ENCODE peak calls at places on chromosomes 7 and 10, in five cellular contexts. Y, D, N, P and W are unnamed samples.

GRCh38 chr10:93746844-93747284 is 10.9 kb upstream of the LGI1 start:
- DNase-seq in P (peak; percentile 75), D (no peak), Y (peak; percentile 70), N (peak; percentile 93), W (peak; percentile 49)

GRCh38 chr10:92377962-92378361 is 87.0 kb downstream of the MARCHF5 start:
- DNase-seq in Y (no peak), D (no peak), N (no peak), P (no peak), W (peak; percentile 3)

GRCh38 chr10:118580702-118581101 is 14.7 kb downstream of the PRLHR start:
- DNase-seq in Y (no peak), P (no peak), D (no peak), N (no peak), W (no peak)

GRCh38 chr7:44398953-44399574 is 73.7 kb upstream of the CAMK2B start:
- DNase-seq in D (peak; percentile 34), Y (no peak), N (no peak), P (no peak), W (peak; percentile 32)

GRCh38 chr7:16637279-16637795 is 8.2 kb downstream of the ANKMY2 start:
- DNase-seq in D (no peak), Y (no peak), N (no peak), P (no peak), W (no peak)

GRCh38 chr10:77648472-77648871 is 10.9 kb upstream of the KCNMA1 start:
- DNase-seq in D (no peak), Y (no peak), P (no peak), N (no peak), W (no peak)

GRCh38 chr10:2813277-2813676 is 254.1 kb upstream of the PFKP start:
- DNase-seq in Y (no peak), N (no peak), D (no peak), P (no peak), W (no peak)

GRCh38 chr10:58590152-58590551 is 77.5 kb downstream of the BICC1 start:
- DNase-seq in P (no peak), D (no peak), N (no peak), Y (no peak), W (no peak)

GRCh38 chr10:122468923-122469781 is 7.8 kb downstream of the HTRA1 start:
- DNase-seq in D (no peak), P (no peak), Y (no peak), N (no peak), W (no peak)

GRCh38 chr10:31744025-31744424 is 184.6 kb downstream of the ARHGAP12 start:
- DNase-seq in Y (no peak), D (no peak), N (no peak), P (no peak), W (no peak)

GRCh38 chr10:49634053-49634660 is 20.3 kb downstream of the CHAT start:
- DNase-seq in N (no peak), P (no peak), Y (peak; percentile 1), D (peak; percentile 25), W (no peak)

GRCh38 chr10:17273403-17273802 is 45.4 kb downstream of the VIM start:
- DNase-seq in N (no peak), D (no peak), P (no peak), Y (no peak), W (no peak)

GRCh38 chr10:130341325-130341724 is 205.1 kb downstream of the GLRX3 start:
- DNase-seq in P (peak; percentile 76), N (peak; percentile 44), Y (no peak), D (no peak), W (peak; percentile 47)

GRCh38 chr10:46549171-46550075 is 7.0 kb downstream of the GPRIN2 start:
- DNase-seq in P (peak; percentile 11), N (no peak), Y (peak; percentile 17), D (peak; percentile 59), W (no peak)